ENCODE peak calls at places on chromosome 5, in four cellular contexts. One of them, this sample, is unnamed.

GRCh38 chr5:79802404-79802803 is 112.8 kb downstream of the CMYA5 start:
- DNase-seq in A549: no peak
- DNase-seq in stimulated activated CD4-positive, alpha-beta T cell treated with anti-CD3 and anti-CD28 coated beads, Interleukin-1b, Interleukin-23, amount 100 ng/mL, for 24 hours: no peak
- DNase-seq in NCI-H2029: no peak
- DNase-seq in this sample: no peak

GRCh38 chr5:65952259-65952658 is 25.9 kb downstream of the ERBIN start:
- DNase-seq in A549: no peak
- DNase-seq in stimulated activated CD4-positive, alpha-beta T cell treated with anti-CD3 and anti-CD28 coated beads, Interleukin-1b, Interleukin-23, amount 100 ng/mL, for 24 hours: no peak
- DNase-seq in NCI-H2029: no peak
- DNase-seq in this sample: no peak

GRCh38 chr5:94288937-94289336 is 329.5 kb downstream of the KIAA0825 start:
- DNase-seq in A549: no peak
- DNase-seq in stimulated activated CD4-positive, alpha-beta T cell treated with anti-CD3 and anti-CD28 coated beads, Interleukin-1b, Interleukin-23, amount 100 ng/mL, for 24 hours: no peak
- DNase-seq in NCI-H2029: no peak
- DNase-seq in this sample: no peak

GRCh38 chr5:15763754-15764153 is 263.8 kb downstream of the FBXL7 start:
- DNase-seq in A549: no peak
- DNase-seq in stimulated activated CD4-positive, alpha-beta T cell treated with anti-CD3 and anti-CD28 coated beads, Interleukin-1b, Interleukin-23, amount 100 ng/mL, for 24 hours: no peak
- DNase-seq in NCI-H2029: no peak
- DNase-seq in this sample: no peak

GRCh38 chr5:113678202-113678601 is 164.7 kb downstream of the YTHDC2 start:
- DNase-seq in A549: no peak
- DNase-seq in stimulated activated CD4-positive, alpha-beta T cell treated with anti-CD3 and anti-CD28 coated beads, Interleukin-1b, Interleukin-23, amount 100 ng/mL, for 24 hours: no peak
- DNase-seq in NCI-H2029: no peak
- DNase-seq in this sample: no peak

GRCh38 chr5:174735498-174736350 is 11.3 kb downstream of the MSX2 start:
- DNase-seq in A549: peak; percentile 76
- DNase-seq in stimulated activated CD4-positive, alpha-beta T cell treated with anti-CD3 and anti-CD28 coated beads, Interleukin-1b, Interleukin-23, amount 100 ng/mL, for 24 hours: no peak
- DNase-seq in NCI-H2029: no peak
- DNase-seq in this sample: no peak

GRCh38 chr5:172766287-172767104 is 4.5 kb downstream of the DUSP1 start:
- DNase-seq in A549: no peak
- DNase-seq in stimulated activated CD4-positive, alpha-beta T cell treated with anti-CD3 and anti-CD28 coated beads, Interleukin-1b, Interleukin-23, amount 100 ng/mL, for 24 hours: no peak
- DNase-seq in NCI-H2029: peak; percentile 42
- DNase-seq in this sample: no peak

GRCh38 chr5:65481171-65481575 is 547 bp downstream of the ADAMTS6 start:
- DNase-seq in A549: no peak
- DNase-seq in stimulated activated CD4-positive, alpha-beta T cell treated with anti-CD3 and anti-CD28 coated beads, Interleukin-1b, Interleukin-23, amount 100 ng/mL, for 24 hours: no peak
- DNase-seq in NCI-H2029: no peak
- DNase-seq in this sample: no peak

GRCh38 chr5:33526755-33527154 is 86.0 kb downstream of the TARS1 start:
- DNase-seq in A549: no peak
- DNase-seq in stimulated activated CD4-positive, alpha-beta T cell treated with anti-CD3 and anti-CD28 coated beads, Interleukin-1b, Interleukin-23, amount 100 ng/mL, for 24 hours: no peak
- DNase-seq in NCI-H2029: no peak
- DNase-seq in this sample: no peak

GRCh38 chr5:90475436-90475980 is 844 bp downstream of the POLR3G start:
- DNase-seq in A549: no peak
- DNase-seq in stimulated activated CD4-positive, alpha-beta T cell treated with anti-CD3 and anti-CD28 coated beads, Interleukin-1b, Interleukin-23, amount 100 ng/mL, for 24 hours: no peak
- DNase-seq in NCI-H2029: no peak
- DNase-seq in this sample: no peak

This sample was measured in D721Med.